ENCODE peak calls at places on chromosome 10, in seven cellular contexts. E, S, X, C, M, L and B are unnamed samples.

GRCh38 chr10:124539935-124540641 is 78.5 kb downstream of the LHPP start:
- DNase-seq in X (peak), M (peak), L (peak), C (peak), S (peak), E (peak), B (peak)

GRCh38 chr10:71255817-71256660 is 43.7 kb downstream of the UNC5B start:
- DNase-seq in X (no peak), L (peak), E (peak), M (peak), S (peak), C (no peak), B (peak)

GRCh38 chr10:94038024-94038423 is 44.3 kb downstream of the PLCE1 start:
- DNase-seq in X (no peak), E (no peak), L (no peak), S (peak), C (no peak), M (peak), B (peak)

GRCh38 chr10:43264324-43264986 is 2.4 kb downstream of the RASGEF1A start:
- DNase-seq in E (no peak), X (no peak), S (no peak), L (peak), C (peak), M (no peak), B (peak)

GRCh38 chr10:18104223-18104872 is 35.9 kb upstream of the CACNB2 start:
- DNase-seq in E (peak), S (peak), M (peak), C (peak), X (peak), L (no peak), B (peak)

GRCh38 chr10:80632742-80633141 is 95.0 kb downstream of the SH2D4B start:
- DNase-seq in C (no peak), S (no peak), X (no peak), E (peak), M (no peak), L (no peak), B (no peak)

GRCh38 chr10:101451589-101452190 is 97.7 kb downstream of the BTRC start:
- DNase-seq in L (peak), S (no peak), E (no peak), X (no peak), M (no peak), C (no peak), B (no peak)

GRCh38 chr10:11237571-11237970 is 219.9 kb downstream of the CELF2 start:
- DNase-seq in X (no peak), M (no peak), C (no peak), E (no peak), L (no peak), S (no peak), B (no peak)